ENCODE peak calls at places on chromosomes 11 and 22, in four cellular contexts. Z is stimulated activated CD4-positive, alpha-beta T cell treated with anti-CD3 and anti-CD28 coated beads, Interleukin-15, amount 100 ng/mL, for 1 hour; V is coronary artery; E is Kasumi-1. L is an unnamed sample.

GRCh38 chr22:46802608-46803027 is 40.2 kb downstream of the TBC1D22A start:
- DNase-seq in V (no peak), E (no peak), Z (no peak), L (no peak)

GRCh38 chr22:31088233-31088986 is 7.3 kb downstream of the SMTN start:
- DNase-seq in E (no peak), Z (no peak), V (peak; percentile 75), L (no peak)

GRCh38 chr11:862028-862703 is 19.5 kb downstream of the TSPAN4 start:
- DNase-seq in Z (no peak), E (no peak), V (no peak), L (no peak)

GRCh38 chr11:8777907-8778767 is 95.5 kb downstream of the RPL27A start:
- DNase-seq in Z (no peak), V (no peak), E (no peak), L (no peak)

GRCh38 chr22:36183446-36183845 is 18.2 kb downstream of the APOL4 start:
- DNase-seq in V (no peak), E (no peak), Z (no peak), L (no peak)

GRCh38 chr11:25816411-25816810 is 515.5 kb upstream of the ANO3 start:
- DNase-seq in V (no peak), E (no peak), Z (no peak), L (no peak)

GRCh38 chr11:78140392-78141077 is 1.1 kb upstream of the ALG8 start:
- DNase-seq in E (no peak), V (no peak), Z (no peak), L (no peak)

GRCh38 chr11:115676206-115676605 is 172.0 kb upstream of the CADM1 start:
- DNase-seq in E (no peak), Z (no peak), V (no peak), L (no peak)

GRCh38 chr11:9498457-9499078 is 37.8 kb downstream of the ZNF143 start:
- DNase-seq in Z (no peak), V (no peak), E (no peak), L (no peak)

GRCh38 chr11:9660886-9661285 is 3.0 kb upstream of the SWAP70 start:
- DNase-seq in V (no peak), E (no peak), Z (no peak), L (no peak)

GRCh38 chr22:24727218-24727851 is 47.2 kb downstream of the PIWIL3 start:
- DNase-seq in V (no peak), Z (no peak), E (no peak), L (no peak)

GRCh38 chr22:49514656-49515055 is 313.0 kb downstream of the BRD1 start:
- DNase-seq in V (no peak), E (no peak), Z (no peak), L (no peak)

GRCh38 chr22:24325105-24325757 is 54.6 kb downstream of the SPECC1L start:
- DNase-seq in Z (no peak), V (no peak), E (peak; percentile 97), L (no peak)

GRCh38 chr11:116517077-116517476 is 255.7 kb downstream of the BUD13 start:
- DNase-seq in V (peak; percentile 41), Z (no peak), E (no peak), L (no peak)

GRCh38 chr11:132898676-132899075 is 633.6 kb downstream of the OPCML start:
- DNase-seq in E (no peak), Z (no peak), V (no peak), L (no peak)

GRCh38 chr11:61357233-61357893 is 4.3 kb downstream of the CYB561A3 start:
- DNase-seq in E (peak; percentile 68), Z (no peak), V (no peak), L (no peak)

GRCh38 chr22:46087816-46088277 is 62.5 kb upstream of the PPARA start:
- DNase-seq in E (no peak), V (peak; percentile 98), Z (no peak), L (no peak)

GRCh38 chr11:65871811-65872548 is 620 bp downstream of the EFEMP2 start:
- DNase-seq in V (no peak), Z (no peak), E (no peak), L (no peak)

L was measured in effector memory CD4-positive, alpha-beta T cell.